ENCODE peak calls at places on chromosomes 11 and 22, in four cellular contexts. Q, C, B and V are unnamed samples. For H3K4me1, H3K9me3 and H3K27me3, the result is how much of the 10 kb centered on the place peaks cover.

GRCh38 chr11:64544616-64545296 is 46.3 kb upstream of the SLC22A12 start:
- DNase-seq in Q (no peak), C (no peak), B (no peak), V (no peak)

GRCh38 chr11:30960387-30960992 is 374.3 kb upstream of the MPPED2 start:
- DNase-seq in Q (peak), C (no peak), B (no peak), V (no peak)

GRCh38 chr11:65444314-65445051 is 21.9 kb downstream of the NEAT1 start:
- DNase-seq in Q (no peak), C (peak), B (no peak), V (no peak)

GRCh38 chr11:33399421-33399820 is 142.2 kb downstream of the HIPK3 start:
- DNase-seq in Q (no peak), C (no peak), B (no peak), V (no peak)

GRCh38 chr11:64333556-64333955 is 6.4 kb upstream of the CCDC88B start:
- DNase-seq in Q (no peak), C (no peak), B (no peak), V (no peak)

GRCh38 chr22:46105494-46106278 is 44.6 kb upstream of the PPARA start:
- DNase-seq in Q (no peak), C (no peak), B (no peak), V (no peak)

GRCh38 chr11:122122179-122122578 is 6.2 kb upstream of the BLID start:
- DNase-seq in Q (no peak), C (no peak), B (no peak), V (no peak)

GRCh38 chr11:132005874-132006273 is 635.5 kb downstream of the NTM start:
- DNase-seq in Q (no peak), C (no peak), B (no peak), V (no peak)

GRCh38 chr11:43987384-43988039 is 45.1 kb downstream of the C11orf96 start:
- DNase-seq in Q (no peak), C (peak), B (peak), V (no peak)

GRCh38 chr11:69860796-69861445 is 41.7 kb upstream of the FGF3 start:
- DNase-seq in Q (no peak), C (no peak), B (no peak), V (no peak)

GRCh38 chr11:116808262-116809175 is 14.6 kb downstream of the APOA4 start:
- DNase-seq in Q (no peak), C (no peak), B (no peak), V (no peak)

GRCh38 chr11:103893366-103893765 is 143.1 kb upstream of the DDI1 start:
- DNase-seq in Q (no peak), C (no peak), B (no peak), V (no peak)

GRCh38 chr11:75639752-75640151 is 29.1 kb downstream of the MAP6 start:
- DNase-seq in Q (no peak), C (peak), B (peak), V (no peak)

GRCh38 chr22:38423512-38424503 is 31.2 kb downstream of the KCNJ4 start:
- DNase-seq in Q (no peak), C (no peak), B (no peak), V (no peak)

GRCh38 chr22:50723991-50724390 is 14.0 kb upstream of the ACR start:
- DNase-seq in Q (no peak), C (no peak), B (no peak), V (no peak)

GRCh38 chr11:121654506-121655480 is 202.0 kb upstream of the SORL1-AS1 start:
- DNase-seq in Q (no peak), C (no peak), B (no peak), V (no peak)

GRCh38 chr22:22884888-22885840 is 2.5 kb upstream of the IGLL5 start:
- DNase-seq in Q (no peak), C (no peak), B (no peak), V (no peak)

GRCh38 chr11:37988031-37988430 is 1390.0 kb upstream of the RAG2 start:
- DNase-seq in Q (no peak), C (no peak), B (no peak), V (no peak)

GRCh38 chr22:24105018-24105360 is 76.3 kb upstream of the SUSD2 start:
- DNase-seq in Q (no peak), C (no peak), B (no peak), V (no peak)

GRCh38 chr11:18700872-18701271 is 2.3 kb downstream of the TMEM86A start:
- DNase-seq in Q (no peak), C (no peak), B (no peak), V (no peak)

GRCh38 chr11:114524122-114524521 is 35.6 kb downstream of the NXPE1 start:
- DNase-seq in Q (no peak), C (no peak), B (no peak), V (no peak)

GRCh38 chr11:119376197-119376847 is 5.2 kb downstream of the USP2 start:
- DNase-seq in Q (no peak), C (peak), B (no peak), V (no peak)

GRCh38 chr22:24772493-24773220 is 1.9 kb downstream of the PIWIL3 start:
- DNase-seq in Q (peak), C (no peak), B (no peak), V (no peak)

GRCh38 chr11:114074546-114075342 is 15.2 kb downstream of the ZBTB16 start:
- DNase-seq in Q (no peak), C (no peak), B (no peak), V (no peak)

GRCh38 chr11:108897916-108898315 is 233.0 kb downstream of the DDX10 start:
- DNase-seq in Q (no peak), C (no peak), B (no peak), V (no peak)

GRCh38 chr11:106087815-106088435 is 10.5 kb downstream of the AASDHPPT start:
- DNase-seq in Q (peak), C (peak), B (no peak), V (peak)

GRCh38 chr11:84812351-84813083 is 814.6 kb downstream of the DLG2 start:
- DNase-seq in Q (no peak), C (no peak), B (no peak), V (no peak)

GRCh38 chr11:117616979-117617378 is 180.0 kb downstream of the DSCAML1 start:
- DNase-seq in Q (no peak), C (no peak), B (no peak), V (no peak)

GRCh38 chr11:119373917-119374631 is 7.4 kb downstream of the USP2 start:
- DNase-seq in Q (no peak), C (peak), B (peak), V (no peak)

GRCh38 chr11:68200639-68201038 is 12.5 kb downstream of the KMT5B start:
- DNase-seq in Q (no peak), C (no peak), B (no peak), V (no peak)

GRCh38 chr11:68194675-68195294 is 18.3 kb downstream of the KMT5B start:
- DNase-seq in Q (no peak), C (no peak), B (no peak), V (no peak)

GRCh38 chr11:68196219-68196618 is 16.9 kb downstream of the KMT5B start:
- DNase-seq in Q (no peak), C (no peak), B (no peak), V (no peak)

GRCh38 chr11:68202165-68202564 is 10.9 kb downstream of the KMT5B start:
- DNase-seq in Q (no peak), C (no peak), B (no peak), V (no peak)

GRCh38 chr11:68199295-68199987 is 13.7 kb downstream of the KMT5B start:
- DNase-seq in Q (no peak), C (no peak), B (no peak), V (no peak)
- H3K4me1 ChIP-seq in Q (under half), C (under half), B (half or more), V (under half)

DNA sequence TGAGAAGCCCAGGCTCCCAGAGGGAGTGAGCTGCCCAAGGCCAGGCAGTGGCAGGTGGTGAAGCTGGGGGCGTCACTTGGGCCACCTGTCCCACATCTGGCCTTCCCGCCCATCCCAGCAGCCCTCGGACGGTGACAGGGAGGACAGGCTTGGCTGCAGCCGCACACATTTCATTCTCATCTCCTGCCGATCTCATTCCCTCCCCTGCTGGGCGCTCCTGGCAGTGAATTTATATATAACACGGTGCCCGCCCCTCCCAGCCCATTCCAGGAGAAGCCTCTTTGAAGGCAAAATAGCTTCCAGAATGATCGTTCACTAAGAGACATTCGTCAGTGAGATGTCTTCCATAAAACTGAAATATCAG is 861.3 kb downstream of the TBC1D22A start:
- DNase-seq in Q (no peak), C (no peak), B (no peak), V (no peak)
- H3K9me3 ChIP-seq in Q (under half), C (under half), B (under half), V (under half)

GRCh38 chr11:123653997-123654565 is 343 bp downstream of the SCN3B start:
- DNase-seq in Q (no peak), C (peak), B (peak), V (no peak)

GRCh38 chr11:123653405-123653996 is 923 bp downstream of the SCN3B start:
- DNase-seq in Q (no peak), C (no peak), B (no peak), V (no peak)

GRCh38 chr11:123659311-123659710 is 4.9 kb upstream of the SCN3B start:
- DNase-seq in Q (no peak), C (no peak), B (no peak), V (no peak)

GRCh38 chr11:123650901-123651300 is 3.5 kb downstream of the SCN3B start:
- DNase-seq in Q (no peak), C (no peak), B (no peak), V (no peak)

GRCh38 chr11:123654566-123655081 is at the start of gene SCN3B:
- DNase-seq in Q (no peak), C (peak), B (peak), V (no peak)
- H3K27me3 ChIP-seq in Q (under half), C (under half), B (under half), V (under half)

GRCh38 chr11:45264839-45265515 is 21.2 kb downstream of the SYT13 start:
- DNase-seq in Q (no peak), C (no peak), B (no peak), V (no peak)

GRCh38 chr11:45263773-45264172 is 22.4 kb downstream of the SYT13 start:
- DNase-seq in Q (no peak), C (no peak), B (no peak), V (no peak)

GRCh38 chr11:45262900-45263299 is 23.2 kb downstream of the SYT13 start:
- DNase-seq in Q (no peak), C (no peak), B (no peak), V (no peak)

GRCh38 chr11:45259607-45260006 is 26.5 kb downstream of the SYT13 start:
- DNase-seq in Q (peak), C (no peak), B (no peak), V (no peak)

GRCh38 chr11:45260047-45260446 is 26.1 kb downstream of the SYT13 start:
- DNase-seq in Q (no peak), C (no peak), B (no peak), V (no peak)
- H3K4me1 ChIP-seq in Q (under half), C (under half), B (under half), V (under half)

GRCh38 chr11:70924108-70924507 is 328.3 kb downstream of the SHANK2 start:
- DNase-seq in Q (no peak), C (no peak), B (no peak), V (no peak)
- H3K9me3 ChIP-seq in Q (under half), C (under half), B (under half), V (under half)

DNA sequence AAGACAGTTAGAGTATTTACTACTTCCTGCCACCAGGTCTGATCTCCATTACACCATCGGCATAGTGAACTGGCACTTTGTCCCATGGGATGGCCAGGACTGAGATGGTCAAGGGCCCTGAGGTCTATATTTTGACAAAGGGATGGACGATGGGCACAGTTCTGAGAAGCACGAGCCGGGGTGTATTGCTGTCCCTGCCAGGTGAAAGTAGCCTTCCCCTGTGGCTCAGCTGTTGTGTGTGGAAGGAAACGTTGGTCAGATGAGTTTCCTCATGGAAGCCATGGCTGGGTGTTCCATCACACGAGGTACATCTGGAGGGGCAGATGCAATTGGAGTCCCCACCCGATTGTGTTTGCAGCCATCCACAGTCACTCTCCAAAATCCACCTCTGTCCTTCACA is 27.9 kb upstream of the BRSK2 start:
- DNase-seq in Q (no peak), C (no peak), B (no peak), V (no peak)
- H3K27me3 ChIP-seq in Q (under half), C (under half), B (under half), V (under half)

GRCh38 chr11:61961570-61962212 is 5.7 kb downstream of the FTH1 start:
- DNase-seq in Q (no peak), C (peak), B (peak), V (peak)
- H3K4me1 ChIP-seq in Q (under half), C (under half), B (half or more), V (under half)